ENCODE peak calls at places on chromosome X, in four cellular contexts. J is tibial nerve, U is stomach, M is ovary. X is an unnamed sample. For H3K4me1, the result is how much of the 10 kb centered on the place peaks cover.

GRCh38 chrX:132748909-132749308 is 209.5 kb downstream of the HS6ST2 start:
- DNase-seq in J (no peak), U (no peak), M (no peak), X (no peak)

GRCh38 chrX:129600981-129601424 is 53.8 kb downstream of the APLN start:
- DNase-seq in J (peak), U (no peak), M (no peak), X (no peak)

GRCh38 chrX:106939566-106939965 is 19.4 kb downstream of the CLDN2 start:
- DNase-seq in J (no peak), U (no peak), M (no peak), X (no peak)

GRCh38 chrX:119826399-119826959 is 26.3 kb downstream of the UPF3B start:
- DNase-seq in J (no peak), U (no peak), M (no peak), X (no peak)

GRCh38 chrX:131763674-131764073 is 219.8 kb downstream of the OR13H1 start:
- DNase-seq in J (no peak), U (peak), M (peak), X (no peak)

GRCh38 chrX:103356023-103356798 is at the start of gene TCEAL9:
- DNase-seq in J (peak), U (peak), M (peak), X (peak)

GRCh38 chrX:106726485-106727437 is at the start of gene RNF128:
- DNase-seq in J (no peak), U (peak), M (peak), X (peak)

GRCh38 chrX:108292053-108292452 is 146.2 kb downstream of the COL4A6 start:
- DNase-seq in J (no peak), U (no peak), M (no peak), X (no peak)

GRCh38 chrX:49915352-49916222 is 6.8 kb upstream of the CLCN5 start:
- DNase-seq in J (no peak), U (peak), M (peak), X (peak)

GRCh38 chrX:65697915-65698796 is 30.7 kb downstream of the MSN start:
- DNase-seq in J (peak), U (peak), M (no peak), X (peak)

GRCh38 chrX:25337841-25338240 is 322.1 kb upstream of the ARX start:
- DNase-seq in J (no peak), U (no peak), M (no peak), X (no peak)

GRCh38 chrX:38156838-38157237 is 63.8 kb downstream of the SRPX start:
- DNase-seq in J (no peak), U (no peak), M (no peak), X (no peak)

GRCh38 chrX:54891573-54891972 is 29.1 kb upstream of the TRO start:
- DNase-seq in J (no peak), U (no peak), M (no peak), X (peak)

GRCh38 chrX:69211701-69212100 is 46.4 kb upstream of the PJA1 start:
- DNase-seq in J (no peak), U (no peak), M (no peak), X (no peak)

GRCh38 chrX:119489212-119490074 is 21.2 kb downstream of the SLC25A5 start:
- DNase-seq in J (no peak), U (no peak), M (no peak), X (no peak)

GRCh38 chrX:144334577-144334976 is 450.7 kb downstream of the UBE2NL start:
- DNase-seq in J (no peak), U (no peak), M (no peak), X (no peak)

GRCh38 chrX:70124678-70125077 is 8.6 kb upstream of the IGBP1 start:
- DNase-seq in J (no peak), U (no peak), M (no peak), X (no peak)

GRCh38 chrX:80014141-80014940 is at the start of gene TBX22:
- DNase-seq in J (no peak), U (no peak), M (no peak), X (no peak)

GRCh38 chrX:124208675-124209074 is 123.8 kb upstream of the TEX13D start:
- DNase-seq in J (no peak), U (no peak), M (no peak), X (no peak)

GRCh38 chrX:77448170-77448569 is 981 bp downstream of the FGF16 start:
- DNase-seq in J (no peak), U (no peak), M (no peak), X (no peak)

GRCh38 chrX:107721966-107722707 is 53.5 kb downstream of the TSC22D3 start:
- DNase-seq in J (no peak), U (no peak), M (no peak), X (no peak)

GRCh38 chrX:10518073-10518472 is 102.3 kb downstream of the MID1 start:
- DNase-seq in J (no peak), U (no peak), M (no peak), X (no peak)

GRCh38 chrX:70444326-70445196 is at the start of gene DLG3:
- DNase-seq in J (no peak), U (no peak), M (no peak), X (no peak)

GRCh38 chrX:17944833-17945497 is 83.9 kb upstream of the RAI2 start:
- DNase-seq in J (no peak), U (no peak), M (no peak), X (no peak)

GRCh38 chrX:9378980-9379696 is 85.7 kb upstream of the TBL1X start:
- DNase-seq in J (no peak), U (no peak), M (no peak), X (no peak)

GRCh38 chrX:20320461-20321159 is 53.9 kb upstream of the RPS6KA3 start:
- DNase-seq in J (no peak), U (no peak), M (no peak), X (peak)

GRCh38 chrX:123422875-123423274 is 238.8 kb downstream of the GRIA3 start:
- DNase-seq in J (no peak), U (no peak), M (no peak), X (peak)

GRCh38 chrX:13005671-13006473 is 31.0 kb downstream of the TMSB4X start:
- DNase-seq in J (no peak), U (peak), M (no peak), X (no peak)

GRCh38 chrX:12999422-12999821 is 24.5 kb downstream of the TMSB4X start:
- DNase-seq in J (no peak), U (no peak), M (no peak), X (peak)

GRCh38 chrX:13000311-13000811 is 25.5 kb downstream of the TMSB4X start:
- DNase-seq in J (no peak), U (no peak), M (no peak), X (no peak)

GRCh38 chrX:13001097-13001496 is 26.2 kb downstream of the TMSB4X start:
- DNase-seq in J (no peak), U (no peak), M (no peak), X (no peak)

GRCh38 chrX:13001961-13002671 is 27.2 kb downstream of the TMSB4X start:
- DNase-seq in J (no peak), U (no peak), M (no peak), X (no peak)
- TF ChIP-seq POLR2A in J (no peak), U (no peak), M (no peak), X (no peak)

DNA sequence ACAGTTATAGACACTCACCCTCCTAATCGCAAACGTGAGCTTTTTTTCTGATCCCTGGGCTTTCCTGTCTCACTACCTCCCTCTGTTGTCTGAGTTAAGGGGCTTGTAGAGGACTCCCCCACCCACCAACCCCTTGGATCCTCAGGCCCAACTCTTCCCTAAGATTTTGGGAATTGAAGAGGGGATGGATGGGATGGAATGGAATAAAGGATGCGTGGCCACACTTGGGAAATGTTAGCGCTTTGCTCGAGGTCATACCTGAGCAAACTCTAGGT is 1.5 kb downstream of the CNKSR2 start:
- DNase-seq in J (no peak), U (no peak), M (no peak), X (no peak)
- H3K4me3 ChIP-seq in J (peak), U (peak), M (no peak), X (no peak)

GRCh38 chrX:13700380-13700779 is 11.5 kb downstream of the RAB9A start:
- DNase-seq in J (no peak), U (no peak), M (no peak), X (no peak)

GRCh38 chrX:13702390-13702789 is 13.5 kb downstream of the RAB9A start:
- DNase-seq in J (no peak), U (no peak), M (no peak), X (no peak)

GRCh38 chrX:13703135-13703534 is 14.2 kb downstream of the RAB9A start:
- DNase-seq in J (no peak), U (no peak), M (no peak), X (no peak)

GRCh38 chrX:13699183-13699826 is 10.4 kb downstream of the RAB9A start:
- DNase-seq in J (no peak), U (peak), M (no peak), X (no peak)

GRCh38 chrX:13703589-13703988 is 14.7 kb downstream of the RAB9A start:
- DNase-seq in J (no peak), U (no peak), M (no peak), X (no peak)
- H3K4me1 ChIP-seq in J (under half), U (under half), M (under half), X (under half)

GRCh38 chrX:1397441-1397840 is 5.5 kb upstream of the SLC25A6 start:
- DNase-seq in J (no peak), U (no peak), M (peak), X (peak)

GRCh38 chrX:1397001-1397400 is 5.1 kb upstream of the SLC25A6 start:
- DNase-seq in J (no peak), U (no peak), M (peak), X (no peak)

GRCh38 chrX:1394731-1395501 is 3.0 kb upstream of the SLC25A6 start:
- DNase-seq in J (no peak), U (no peak), M (peak), X (peak)

GRCh38 chrX:1393871-1394615 is 2.1 kb upstream of the SLC25A6 start:
- DNase-seq in J (no peak), U (peak), M (peak), X (peak)

GRCh38 chrX:1395646-1396216 is 3.8 kb upstream of the SLC25A6 start:
- DNase-seq in J (no peak), U (no peak), M (no peak), X (no peak)
- TF ChIP-seq POLR2A in J (no peak), U (no peak), M (no peak), X (no peak)

GRCh38 chrX:72714471-72714916 is 388 bp upstream of the PHKA1 start:
- DNase-seq in J (peak), U (peak), M (peak), X (no peak)
- H3K4me3 ChIP-seq in J (peak), U (peak), M (peak), X (peak)

DNA sequence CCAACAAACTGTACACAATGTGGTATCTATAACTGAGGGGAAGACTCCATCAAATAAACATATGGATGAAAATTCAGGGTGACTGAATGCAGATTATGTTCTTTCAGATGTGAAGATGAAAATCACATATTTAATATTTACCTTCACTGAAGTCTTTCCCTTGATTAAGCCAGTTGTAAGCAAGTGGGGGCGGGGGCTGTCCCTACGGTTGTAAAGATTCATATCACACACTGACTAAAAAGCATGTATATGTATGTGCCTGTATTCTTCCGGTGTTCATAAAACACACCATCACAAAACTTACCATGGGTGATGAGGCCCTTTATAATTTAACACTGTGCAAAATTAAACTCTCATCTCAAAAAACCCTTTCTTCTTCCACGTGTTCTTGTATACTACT is 1.3 kb downstream of the TAB3 start:
- DNase-seq in J (no peak), U (no peak), M (no peak), X (no peak)
- H3K4me1 ChIP-seq in J (under half), U (under half), M (under half), X (under half)

DNA sequence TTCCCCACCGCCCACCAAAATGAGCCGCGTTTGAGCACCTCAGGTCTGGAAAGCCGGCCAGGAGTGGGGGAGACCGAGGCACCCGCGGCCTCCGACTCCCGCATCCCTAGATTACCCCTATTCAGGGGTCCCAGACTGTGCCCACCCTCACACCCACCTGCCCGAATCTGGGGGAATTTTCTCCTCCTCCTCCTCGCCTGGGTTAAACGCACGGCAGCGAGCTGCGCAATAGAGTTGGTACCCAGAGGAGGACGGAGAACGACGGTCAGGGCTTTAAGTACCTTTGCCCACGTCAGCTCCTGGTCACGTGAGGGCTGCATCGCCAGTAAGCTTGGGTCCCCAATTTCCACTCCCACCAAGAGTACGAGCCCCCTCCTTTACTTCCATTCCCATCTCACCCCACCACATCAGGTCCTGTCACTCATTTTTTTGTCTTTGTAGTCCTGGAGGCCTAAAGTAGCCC is at the start of gene ARMCX2:
- DNase-seq in J (peak), U (peak), M (peak), X (peak)
- TF ChIP-seq POLR2A in J (peak), U (no peak), M (peak), X (peak)

GRCh38 chrX:134173541-134174272 is 63.3 kb upstream of the CCDC160 start:
- DNase-seq in J (no peak), U (no peak), M (no peak), X (no peak)

GRCh38 chrX:134172588-134173259 is 64.3 kb upstream of the CCDC160 start:
- DNase-seq in J (no peak), U (peak), M (peak), X (peak)

GRCh38 chrX:134174859-134175258 is 62.1 kb upstream of the CCDC160 start:
- DNase-seq in J (no peak), U (no peak), M (no peak), X (no peak)

GRCh38 chrX:134174273-134174660 is 62.7 kb upstream of the CCDC160 start:
- DNase-seq in J (no peak), U (no peak), M (no peak), X (no peak)

GRCh38 chrX:134171661-134172587 is 65.1 kb upstream of the CCDC160 start:
- DNase-seq in J (peak), U (peak), M (peak), X (peak)
- H3K4me3 ChIP-seq in J (peak), U (peak), M (peak), X (peak)

GRCh38 chrX:153733651-153734240 is 9.1 kb downstream of the ABCD1 start:
- DNase-seq in J (no peak), U (no peak), M (peak), X (no peak)

GRCh38 chrX:153728951-153729631 is 4.4 kb downstream of the ABCD1 start:
- DNase-seq in J (no peak), U (no peak), M (no peak), X (no peak)

GRCh38 chrX:153731845-153732215 is 7.2 kb downstream of the ABCD1 start:
- DNase-seq in J (no peak), U (no peak), M (no peak), X (no peak)

GRCh38 chrX:153732406-153732805 is 7.8 kb downstream of the ABCD1 start:
- DNase-seq in J (no peak), U (no peak), M (no peak), X (no peak)

GRCh38 chrX:153731117-153731844 is 6.6 kb downstream of the ABCD1 start:
- DNase-seq in J (no peak), U (no peak), M (no peak), X (no peak)
- H3K4me1 ChIP-seq in J (under half), U (under half), M (under half), X (under half)

X was measured in Peyer's patch.